ENCODE peak calls at places on chromosomes 7 and 10, in seven cellular contexts. One of them, this sample, is unnamed.

GRCh38 chr7:40899151-40899550 is 764.3 kb downstream of the SUGCT start:
- DNase-seq in AG09309: peak; percentile 88
- DNase-seq in epithelial cell of esophagus: no peak
- DNase-seq in retinal pigment epithelial cell: no peak
- DNase-seq in GM12865: no peak
- DNase-seq in body of pancreas: no peak
- DNase-seq in heart left ventricle: no peak
- DNase-seq in this sample: no peak

GRCh38 chr10:46992794-46993552 is 81.7 kb downstream of the PTPN20 start:
- DNase-seq in AG09309: peak; percentile 13
- DNase-seq in epithelial cell of esophagus: peak; percentile 41
- DNase-seq in retinal pigment epithelial cell: no peak
- DNase-seq in GM12865: peak; percentile 17
- DNase-seq in body of pancreas: peak; percentile 25
- DNase-seq in heart left ventricle: peak; percentile 27
- DNase-seq in this sample: no peak

GRCh38 chr7:144835166-144835611 is 664 bp downstream of the TPK1 start:
- DNase-seq in AG09309: no peak
- DNase-seq in epithelial cell of esophagus: peak; percentile 51
- DNase-seq in retinal pigment epithelial cell: no peak
- DNase-seq in GM12865: peak; percentile 64
- DNase-seq in body of pancreas: peak; percentile 33
- DNase-seq in heart left ventricle: peak; percentile 29
- DNase-seq in this sample: peak; percentile 29

GRCh38 chr7:73904219-73905136 is 43.5 kb downstream of the TMEM270 start:
- DNase-seq in AG09309: no peak
- DNase-seq in epithelial cell of esophagus: peak; percentile 29
- DNase-seq in retinal pigment epithelial cell: no peak
- DNase-seq in GM12865: no peak
- DNase-seq in body of pancreas: no peak
- DNase-seq in heart left ventricle: no peak
- DNase-seq in this sample: no peak

GRCh38 chr10:110029448-110029847 is 21.7 kb downstream of the ADD3 start:
- DNase-seq in AG09309: no peak
- DNase-seq in epithelial cell of esophagus: no peak
- DNase-seq in retinal pigment epithelial cell: no peak
- DNase-seq in GM12865: no peak
- DNase-seq in body of pancreas: no peak
- DNase-seq in heart left ventricle: no peak
- DNase-seq in this sample: no peak

GRCh38 chr7:53657586-53657985 is 622.2 kb downstream of the POM121L12 start:
- DNase-seq in AG09309: no peak
- DNase-seq in epithelial cell of esophagus: peak; percentile 80
- DNase-seq in retinal pigment epithelial cell: no peak
- DNase-seq in GM12865: no peak
- DNase-seq in body of pancreas: no peak
- DNase-seq in heart left ventricle: no peak
- DNase-seq in this sample: no peak

GRCh38 chr10:28087675-28088351 is 88.9 kb upstream of the ODAD2 start:
- DNase-seq in AG09309: peak; percentile 56
- DNase-seq in epithelial cell of esophagus: peak; percentile 91
- DNase-seq in retinal pigment epithelial cell: no peak
- DNase-seq in GM12865: no peak
- DNase-seq in body of pancreas: no peak
- DNase-seq in heart left ventricle: no peak
- DNase-seq in this sample: no peak

GRCh38 chr7:81767883-81768282 is 2.0 kb downstream of the HGF start:
- DNase-seq in AG09309: no peak
- DNase-seq in epithelial cell of esophagus: no peak
- DNase-seq in retinal pigment epithelial cell: no peak
- DNase-seq in GM12865: no peak
- DNase-seq in body of pancreas: no peak
- DNase-seq in heart left ventricle: no peak
- DNase-seq in this sample: no peak

GRCh38 chr10:15231403-15231802 is 62.9 kb upstream of the NMT2 start:
- DNase-seq in AG09309: no peak
- DNase-seq in epithelial cell of esophagus: no peak
- DNase-seq in retinal pigment epithelial cell: no peak
- DNase-seq in GM12865: no peak
- DNase-seq in body of pancreas: no peak
- DNase-seq in heart left ventricle: no peak
- DNase-seq in this sample: no peak

GRCh38 chr10:31819393-31819820 is 109.2 kb downstream of the ARHGAP12 start:
- DNase-seq in AG09309: no peak
- DNase-seq in epithelial cell of esophagus: no peak
- DNase-seq in retinal pigment epithelial cell: no peak
- DNase-seq in GM12865: no peak
- DNase-seq in body of pancreas: peak; percentile 14
- DNase-seq in heart left ventricle: no peak
- DNase-seq in this sample: no peak

GRCh38 chr10:72730462-72730861 is 38.5 kb downstream of the MCU start:
- DNase-seq in AG09309: no peak
- DNase-seq in epithelial cell of esophagus: no peak
- DNase-seq in retinal pigment epithelial cell: no peak
- DNase-seq in GM12865: no peak
- DNase-seq in body of pancreas: no peak
- DNase-seq in heart left ventricle: no peak
- DNase-seq in this sample: no peak

GRCh38 chr7:19464241-19464640 is 244.6 kb downstream of the POLR1F start:
- DNase-seq in AG09309: no peak
- DNase-seq in epithelial cell of esophagus: peak; percentile 6
- DNase-seq in retinal pigment epithelial cell: no peak
- DNase-seq in GM12865: no peak
- DNase-seq in body of pancreas: no peak
- DNase-seq in heart left ventricle: no peak
- DNase-seq in this sample: no peak

GRCh38 chr7:19464751-19465150 is 244.1 kb downstream of the POLR1F start:
- DNase-seq in AG09309: no peak
- DNase-seq in epithelial cell of esophagus: no peak
- DNase-seq in retinal pigment epithelial cell: no peak
- DNase-seq in GM12865: no peak
- DNase-seq in body of pancreas: no peak
- DNase-seq in heart left ventricle: no peak
- DNase-seq in this sample: no peak

GRCh38 chr7:19463581-19463980 is 245.3 kb downstream of the POLR1F start:
- DNase-seq in AG09309: no peak
- DNase-seq in epithelial cell of esophagus: no peak
- DNase-seq in retinal pigment epithelial cell: no peak
- DNase-seq in GM12865: no peak
- DNase-seq in body of pancreas: no peak
- DNase-seq in heart left ventricle: no peak
- DNase-seq in this sample: no peak
- H3K4me3 ChIP-seq in AG09309: no peak overlapping the region
- H3K4me3 ChIP-seq in epithelial cell of esophagus: no peak overlapping the region
- H3K4me3 ChIP-seq in retinal pigment epithelial cell: no peak overlapping the region
- H3K4me3 ChIP-seq in GM12865: no peak overlapping the region
- H3K4me3 ChIP-seq in body of pancreas: no peak overlapping the region
- H3K4me3 ChIP-seq in heart left ventricle: no peak overlapping the region
- H3K4me3 ChIP-seq in this sample: no peak overlapping the region

GRCh38 chr7:120473352-120473751 is 200.4 kb downstream of the KCND2 start:
- DNase-seq in AG09309: no peak
- DNase-seq in epithelial cell of esophagus: no peak
- DNase-seq in retinal pigment epithelial cell: no peak
- DNase-seq in GM12865: no peak
- DNase-seq in body of pancreas: no peak
- DNase-seq in heart left ventricle: no peak
- DNase-seq in this sample: no peak
- TF ChIP-seq CTCF in AG09309: no peak
- TF ChIP-seq CTCF in epithelial cell of esophagus: no peak
- TF ChIP-seq CTCF in retinal pigment epithelial cell: no peak
- TF ChIP-seq CTCF in GM12865: no peak
- TF ChIP-seq CTCF in body of pancreas: no peak
- TF ChIP-seq CTCF in heart left ventricle: no peak
- TF ChIP-seq CTCF in this sample: no peak

GRCh38 chr7:149239345-149240143 is at the start of gene ZNF212:
- DNase-seq in AG09309: peak; percentile 46
- DNase-seq in epithelial cell of esophagus: peak; percentile 94
- DNase-seq in retinal pigment epithelial cell: peak; percentile 61
- DNase-seq in GM12865: peak; percentile 94
- DNase-seq in body of pancreas: peak; percentile 91
- DNase-seq in heart left ventricle: peak; percentile 89
- DNase-seq in this sample: no peak

GRCh38 chr7:149238051-149238450 is 1.4 kb upstream of the ZNF212 start:
- DNase-seq in AG09309: no peak
- DNase-seq in epithelial cell of esophagus: peak; percentile 84
- DNase-seq in retinal pigment epithelial cell: no peak
- DNase-seq in GM12865: no peak
- DNase-seq in body of pancreas: no peak
- DNase-seq in heart left ventricle: no peak
- DNase-seq in this sample: no peak

GRCh38 chr7:149241695-149242094 is 2.2 kb downstream of the ZNF212 start:
- DNase-seq in AG09309: no peak
- DNase-seq in epithelial cell of esophagus: no peak
- DNase-seq in retinal pigment epithelial cell: no peak
- DNase-seq in GM12865: no peak
- DNase-seq in body of pancreas: no peak
- DNase-seq in heart left ventricle: no peak
- DNase-seq in this sample: no peak

GRCh38 chr7:149237502-149237901 is 1.9 kb upstream of the ZNF212 start:
- DNase-seq in AG09309: no peak
- DNase-seq in epithelial cell of esophagus: no peak
- DNase-seq in retinal pigment epithelial cell: no peak
- DNase-seq in GM12865: no peak
- DNase-seq in body of pancreas: no peak
- DNase-seq in heart left ventricle: no peak
- DNase-seq in this sample: no peak

DNA sequence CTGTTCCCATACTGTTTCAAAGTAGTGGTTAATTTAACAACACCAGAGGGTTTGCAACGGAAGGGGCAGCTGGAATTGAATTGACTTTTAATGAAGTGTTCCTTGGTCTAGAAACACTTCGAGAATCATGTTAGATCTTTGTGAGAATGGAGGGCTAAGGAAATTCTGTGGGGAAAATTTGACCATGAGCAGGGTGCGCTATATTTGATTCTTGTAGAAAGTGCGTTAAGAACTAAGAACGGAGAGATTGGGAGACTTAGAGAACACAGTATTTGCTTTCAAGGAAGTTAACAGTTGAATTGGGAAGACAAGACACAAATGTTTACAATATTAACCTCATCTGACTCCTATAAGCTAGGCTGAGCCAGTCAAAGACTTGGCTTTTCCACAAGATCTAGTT is 1.2 kb downstream of the ZNF212 start:
- DNase-seq in AG09309: no peak
- DNase-seq in epithelial cell of esophagus: no peak
- DNase-seq in retinal pigment epithelial cell: no peak
- DNase-seq in GM12865: no peak
- DNase-seq in body of pancreas: no peak
- DNase-seq in heart left ventricle: no peak
- DNase-seq in this sample: no peak
- H3K4me3 ChIP-seq in AG09309: peak overlapping the region; percentile 80
- H3K4me3 ChIP-seq in epithelial cell of esophagus: peak overlapping the region; percentile 98
- H3K4me3 ChIP-seq in retinal pigment epithelial cell: peak overlapping the region; percentile 96
- H3K4me3 ChIP-seq in GM12865: peak overlapping the region; percentile 92
- H3K4me3 ChIP-seq in body of pancreas: no peak overlapping the region
- H3K4me3 ChIP-seq in heart left ventricle: peak overlapping the region; percentile 83
- H3K4me3 ChIP-seq in this sample: peak overlapping the region; percentile 99

DNA sequence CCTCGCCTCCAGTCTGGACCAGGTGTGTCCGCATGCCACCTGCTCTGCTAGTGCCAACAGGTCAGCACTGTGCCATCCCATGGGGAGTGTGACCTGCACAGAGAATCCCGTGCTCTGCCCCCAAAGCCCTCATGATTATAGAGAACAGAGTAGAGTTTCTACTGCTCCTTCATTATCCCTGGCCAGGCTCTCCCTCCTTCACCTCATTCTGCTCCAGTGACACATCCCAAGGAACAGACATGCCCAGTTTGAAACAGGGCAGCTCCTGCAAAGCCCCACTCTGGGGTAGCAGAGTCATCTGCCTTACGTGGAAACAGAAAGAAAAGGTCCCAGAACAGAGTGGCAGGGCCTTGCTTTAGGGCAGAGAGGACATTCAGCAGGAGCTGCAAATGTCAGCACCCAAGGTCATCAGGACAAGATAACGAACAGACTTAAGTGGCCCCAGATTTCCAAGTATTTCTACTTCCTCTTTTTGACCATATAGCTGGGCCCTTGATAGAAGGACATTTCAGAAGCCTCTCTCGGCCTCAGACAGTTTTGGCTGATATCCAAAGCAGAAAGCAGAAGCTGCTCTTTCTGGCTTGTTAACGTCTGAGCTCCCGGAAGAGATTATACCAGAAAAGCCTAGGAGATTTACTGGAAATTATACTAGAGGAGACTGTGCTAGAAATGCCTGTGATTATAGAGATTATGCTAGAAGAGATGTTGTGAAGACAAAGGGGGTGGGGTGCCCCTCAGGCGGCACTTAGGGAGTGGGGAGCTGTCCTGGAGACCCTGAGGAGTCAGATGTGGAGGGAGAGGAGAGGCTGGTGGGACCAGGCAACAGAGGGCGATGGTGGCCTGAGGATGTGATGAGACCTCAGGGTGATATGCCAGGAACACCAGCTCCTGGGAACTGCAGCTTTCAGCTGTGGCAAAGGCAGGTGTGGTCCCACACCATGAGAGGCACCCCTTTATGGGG is 12.6 kb downstream of the TMEM176B start:
- DNase-seq in AG09309: no peak
- DNase-seq in epithelial cell of esophagus: no peak
- DNase-seq in retinal pigment epithelial cell: no peak
- DNase-seq in GM12865: peak; percentile 48
- DNase-seq in body of pancreas: no peak
- DNase-seq in heart left ventricle: no peak
- DNase-seq in this sample: no peak
- TF ChIP-seq CTCF in AG09309: no peak
- TF ChIP-seq CTCF in epithelial cell of esophagus: no peak
- TF ChIP-seq CTCF in retinal pigment epithelial cell: no peak
- TF ChIP-seq CTCF in GM12865: no peak
- TF ChIP-seq CTCF in body of pancreas: no peak
- TF ChIP-seq CTCF in heart left ventricle: peak; percentile 20
- TF ChIP-seq CTCF in this sample: peak; percentile 28

This sample was measured in epithelial cell of proximal tubule.